ENCODE peak calls at places on chromosome 7, in five cellular contexts. A is H1, I is K562, P is HepG2, C is GM12878. R is an unnamed sample.

GRCh38 chr7:2521952-2522591 is 2.5 kb downstream of the LFNG start:
- DNase-seq in I (no peak), C (no peak), A (no peak), P (no peak), R (no peak)

GRCh38 chr7:30920021-30920583 is 8.4 kb downstream of the AQP1 start:
- DNase-seq in C (no peak), I (no peak), P (no peak), A (no peak), R (no peak)

GRCh38 chr7:15332962-15333361 is 228.9 kb downstream of the AGMO start:
- DNase-seq in I (no peak), A (no peak), P (no peak), C (no peak), R (no peak)

GRCh38 chr7:16891338-16891737 is 9.6 kb upstream of the AGR3 start:
- DNase-seq in I (peak), A (no peak), P (peak), C (peak), R (peak)

GRCh38 chr7:123862775-123863174 is 17.8 kb downstream of the HYAL4 start:
- DNase-seq in I (no peak), C (no peak), A (no peak), P (no peak), R (no peak)

GRCh38 chr7:129773328-129773731 is 161.8 kb downstream of the NRF1 start:
- DNase-seq in P (no peak), I (no peak), A (no peak), C (no peak), R (no peak)

GRCh38 chr7:37248396-37248836 is 200.2 kb downstream of the ELMO1 start:
- DNase-seq in P (no peak), I (no peak), C (no peak), A (peak), R (no peak)

GRCh38 chr7:120774481-120774880 is 83.5 kb downstream of the TSPAN12 start:
- DNase-seq in P (no peak), A (no peak), I (no peak), C (no peak), R (no peak)

GRCh38 chr7:29878081-29878688 is 71.9 kb downstream of the WIPF3 start:
- DNase-seq in P (peak), A (no peak), C (no peak), I (peak), R (no peak)

GRCh38 chr7:85602196-85602595 is 415.3 kb upstream of the SEMA3D start:
- DNase-seq in I (no peak), C (no peak), A (no peak), P (no peak), R (no peak)

GRCh38 chr7:23490357-23491131 is 20.3 kb upstream of the IGF2BP3 start:
- DNase-seq in P (no peak), A (peak), I (peak), C (no peak), R (no peak)
- TF ChIP-seq POLR2A in P (peak), A (no peak), I (peak), C (peak), R (no peak)

DNA sequence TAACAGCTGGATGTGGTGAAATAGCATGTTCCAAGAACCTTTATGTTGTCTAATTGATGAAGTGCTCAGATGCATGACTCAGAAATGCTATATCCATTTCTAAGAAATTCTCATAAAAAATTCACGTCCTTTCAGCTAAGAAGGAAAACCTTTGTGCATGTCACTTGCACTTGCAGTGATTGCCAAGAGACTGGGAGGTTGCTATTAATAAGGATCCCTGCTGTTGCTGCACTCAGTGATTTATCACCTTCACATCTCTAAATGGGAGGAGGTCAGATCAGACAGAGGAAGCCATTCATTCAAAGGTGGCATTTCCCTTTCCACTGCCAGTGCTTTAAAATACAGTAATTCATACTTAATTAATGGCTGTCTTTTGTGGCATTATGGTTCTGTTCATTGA is 89.5 kb downstream of the THSD7A start:
- DNase-seq in I (no peak), C (no peak), P (no peak), A (no peak), R (peak)
- TF ChIP-seq SIN3A in I (no peak), C (no peak), P (no peak), A (no peak), R (no peak)

GRCh38 chr7:158311791-158312190 is 275.8 kb downstream of the PTPRN2 start:
- DNase-seq in C (no peak), A (peak), I (no peak), P (no peak), R (no peak)
- H3K4me3 ChIP-seq in C (no peak), A (no peak), I (no peak), P (no peak), R (no peak)

GRCh38 chr7:12715372-12716133 is 28.1 kb downstream of the ARL4A start:
- DNase-seq in C (no peak), P (peak), A (peak), I (peak), R (peak)
- TF ChIP-seq POLR2A in C (no peak), P (no peak), A (no peak), I (peak), R (no peak)

GRCh38 chr7:134071355-134072331 is 55.5 kb upstream of the LRGUK start:
- DNase-seq in P (no peak), I (peak), C (peak), A (no peak), R (no peak)
- TF ChIP-seq SIN3A in P (no peak), I (no peak), C (no peak), A (no peak), R (no peak)

DNA sequence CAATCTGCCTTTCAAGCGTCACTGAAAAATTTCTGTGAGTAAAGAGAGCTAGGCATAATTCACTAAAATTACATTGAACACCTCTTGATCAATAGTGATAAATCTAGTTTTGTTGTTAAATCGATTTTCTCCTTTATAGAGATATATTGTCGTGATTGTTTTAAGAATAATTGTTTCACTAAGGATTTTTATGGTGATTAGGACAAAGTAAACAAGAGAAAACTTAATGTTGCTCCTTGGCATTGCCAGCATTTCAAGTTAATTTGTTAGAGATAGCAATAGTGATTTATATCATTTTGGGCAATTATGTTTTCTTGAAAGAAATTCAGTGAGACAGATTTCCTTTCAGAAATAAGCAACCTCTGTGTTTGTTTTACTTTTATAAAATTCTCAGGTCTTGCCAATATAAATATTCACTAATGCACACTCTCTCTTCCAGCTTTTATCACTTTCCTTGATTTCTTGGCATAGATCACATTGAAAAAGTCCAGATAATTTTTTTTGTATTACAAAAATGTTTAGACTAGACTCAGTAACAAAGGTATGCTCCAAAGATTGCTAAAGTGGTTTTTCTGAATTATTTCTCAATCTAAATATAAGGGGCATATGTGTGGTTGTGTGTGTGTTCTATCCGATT is 538.7 kb downstream of the TFEC start:
- DNase-seq in P (no peak), I (no peak), C (no peak), A (no peak), R (no peak)
- H3K4me3 ChIP-seq in P (no peak), I (no peak), C (no peak), A (no peak), R (no peak)

GRCh38 chr7:73746378-73746777 is 7.8 kb upstream of the ABHD11 start:
- DNase-seq in A (no peak), C (no peak), I (no peak), P (no peak), R (no peak)

DNA sequence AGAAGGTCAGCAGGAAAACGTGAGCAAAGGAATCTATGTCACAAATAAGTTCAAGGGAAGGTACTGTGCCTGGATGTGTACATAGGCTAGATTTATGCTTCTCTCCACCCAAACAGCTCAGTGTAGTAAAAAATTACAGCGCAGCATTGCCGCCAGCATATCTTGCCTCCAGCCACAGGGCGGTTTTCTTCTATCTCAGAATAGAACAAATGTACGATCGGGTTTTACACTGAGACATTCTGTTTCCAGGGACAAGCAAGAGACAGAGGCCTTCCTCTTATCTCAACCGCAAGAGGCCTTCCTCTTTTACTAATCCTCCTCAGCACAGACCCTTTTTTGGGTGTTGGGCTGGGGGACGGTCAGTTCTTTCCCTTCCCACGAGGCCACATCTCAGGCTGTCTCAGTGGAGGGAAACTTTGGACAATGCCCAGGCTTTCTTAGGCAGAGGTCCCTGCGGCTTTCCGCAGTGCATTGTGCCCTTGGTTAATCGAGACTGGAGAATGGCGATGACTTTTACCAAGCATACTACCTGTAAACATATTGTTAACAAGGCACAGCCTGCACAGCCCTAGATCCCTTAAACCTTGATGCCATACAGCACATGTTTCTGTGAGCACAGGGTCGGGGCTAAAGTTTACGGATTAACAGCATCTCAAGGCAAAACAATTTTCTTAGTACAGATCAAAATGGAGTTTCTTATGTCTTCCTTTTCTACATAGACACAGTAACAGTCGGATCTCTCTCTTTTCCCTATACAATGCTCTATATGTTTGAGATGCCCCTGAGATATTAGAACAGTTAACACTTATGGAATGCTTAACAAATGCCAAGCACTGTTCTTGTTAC is 11.6 kb upstream of the ABHD11 start:
- DNase-seq in P (no peak), I (peak), A (no peak), C (no peak), R (no peak)
- TF ChIP-seq POLR2A in P (no peak), I (no peak), A (no peak), C (no peak), R (no peak)

GRCh38 chr7:56087445-56087844 is 5.3 kb downstream of the PHKG1 start:
- DNase-seq in I (no peak), C (no peak), A (no peak), P (no peak), R (no peak)
- TF ChIP-seq SIN3A in I (no peak), C (no peak), A (no peak), P (no peak), R (no peak)

DNA sequence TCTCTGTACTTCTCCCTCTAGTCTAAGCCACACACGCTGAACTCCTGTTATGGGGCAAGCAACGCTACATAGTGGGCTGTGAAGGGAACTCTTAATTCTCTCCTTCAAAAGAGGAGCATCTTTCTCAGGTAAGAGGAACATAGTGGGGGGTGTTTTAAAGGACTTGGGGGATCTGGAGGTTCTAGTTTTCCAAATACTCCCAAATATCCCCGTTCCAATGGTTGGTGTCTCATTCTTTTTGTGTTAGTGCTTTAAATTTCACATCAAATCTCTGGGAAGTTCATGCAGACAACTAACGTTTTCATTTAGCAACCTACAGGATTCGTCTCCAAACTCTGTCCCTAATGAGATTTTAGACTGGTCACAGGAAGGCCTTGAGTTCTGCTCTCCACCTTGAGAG is 12.4 kb upstream of the WDR86 start:
- DNase-seq in C (no peak), A (no peak), P (no peak), I (no peak), R (no peak)
- H3K4me3 ChIP-seq in C (no peak), A (no peak), P (no peak), I (no peak), R (no peak)